ENCODE peak calls at places on chromosome 10, in four cellular contexts. J is foreskin keratinocyte, I is activated gamma-delta T cell, Y is ELF-1. D is an unnamed sample.

GRCh38 chr10:104580321-104580720 is 60.8 kb upstream of the SORCS3 start:
- DNase-seq in J (peak; percentile 70), I (no peak), Y (no peak), D (no peak)

GRCh38 chr10:123044391-123044790 is 35.6 kb downstream of the ACADSB start:
- DNase-seq in J (no peak), I (no peak), Y (no peak), D (no peak)

GRCh38 chr10:17019696-17020095 is 109.9 kb downstream of the CUBN start:
- DNase-seq in J (no peak), I (no peak), Y (no peak), D (no peak)

GRCh38 chr10:60463726-60464125 is 74.1 kb upstream of the ANK3 start:
- DNase-seq in J (no peak), I (no peak), Y (no peak), D (no peak)

GRCh38 chr10:122487231-122487765 is 25.9 kb downstream of the HTRA1 start:
- DNase-seq in J (no peak), I (no peak), Y (no peak), D (no peak)

GRCh38 chr10:78630944-78631838 is 437.6 kb upstream of the ZMIZ1 start:
- DNase-seq in J (no peak), I (no peak), Y (no peak), D (no peak)

GRCh38 chr10:132364594-132364970 is 32.4 kb upstream of the PWWP2B start:
- DNase-seq in J (no peak), I (no peak), Y (no peak), D (no peak)

GRCh38 chr10:43282881-43283280 is 16.0 kb upstream of the RASGEF1A start:
- DNase-seq in J (peak; percentile 23), I (no peak), Y (peak; percentile 82), D (no peak)

GRCh38 chr10:23442936-23443335 is 4.1 kb downstream of the OTUD1 start:
- DNase-seq in J (no peak), I (no peak), Y (no peak), D (no peak)

GRCh38 chr10:30014511-30014910 is 44.9 kb downstream of the JCAD start:
- DNase-seq in J (no peak), I (no peak), Y (no peak), D (no peak)

GRCh38 chr10:109968954-109969644 is 38.7 kb upstream of the ADD3 start:
- DNase-seq in J (no peak), I (no peak), Y (no peak), D (no peak)

GRCh38 chr10:10007972-10008371 is 1009.7 kb upstream of the CELF2 start:
- DNase-seq in J (peak; percentile 71), I (no peak), Y (no peak), D (no peak)

GRCh38 chr10:86162036-86162435 is 204.6 kb downstream of the GRID1 start:
- DNase-seq in J (no peak), I (no peak), Y (no peak), D (no peak)

GRCh38 chr10:61733358-61733940 is 70.7 kb downstream of the CABCOCO1 start:
- DNase-seq in J (peak; percentile 37), I (no peak), Y (peak; percentile 3), D (no peak)

GRCh38 chr10:49395741-49396665 is at the start of gene DRGX:
- DNase-seq in J (no peak), I (no peak), Y (peak; percentile 55), D (no peak)

GRCh38 chr10:107671968-107672367 is 507.5 kb upstream of the SORCS1 start:
- DNase-seq in J (no peak), I (no peak), Y (peak; percentile 17), D (no peak)

GRCh38 chr10:127046975-127047877 is 142.0 kb downstream of the DOCK1 start:
- DNase-seq in J (no peak), I (no peak), Y (no peak), D (no peak)

GRCh38 chr10:59880976-59881510 is 25.3 kb downstream of the CCDC6 start:
- DNase-seq in J (no peak), I (no peak), Y (no peak), D (no peak)

GRCh38 chr10:2246747-2247146 is 509.4 kb upstream of the ADARB2 start:
- DNase-seq in J (peak; percentile 79), I (no peak), Y (no peak), D (no peak)

GRCh38 chr10:101995451-101996063 is 60.4 kb downstream of the ARMH3 start:
- DNase-seq in J (no peak), I (no peak), Y (no peak), D (no peak)

GRCh38 chr10:98611432-98611831 is 164.7 kb upstream of the HPS1 start:
- DNase-seq in J (no peak), I (no peak), Y (peak; percentile 52), D (no peak)

GRCh38 chr10:13321576-13321975 is 21.7 kb upstream of the PHYH start:
- DNase-seq in J (no peak), I (no peak), Y (no peak), D (no peak)

GRCh38 chr10:72108811-72109618 is 20.7 kb upstream of the SPOCK2 start:
- DNase-seq in J (peak; percentile 50), I (no peak), Y (peak; percentile 39), D (no peak)

GRCh38 chr10:9051328-9051974 is 997.0 kb downstream of the GATA3 start:
- DNase-seq in J (peak; percentile 42), I (no peak), Y (no peak), D (no peak)

GRCh38 chr10:3848768-3849643 is 64.0 kb upstream of the KLF6 start:
- DNase-seq in J (peak; percentile 90), I (no peak), Y (no peak), D (no peak)

GRCh38 chr10:60446855-60447254 is 57.2 kb upstream of the ANK3 start:
- DNase-seq in J (no peak), I (no peak), Y (no peak), D (no peak)

GRCh38 chr10:69096045-69096444 is 8.1 kb downstream of the SRGN start:
- DNase-seq in J (no peak), I (no peak), Y (no peak), D (no peak)

GRCh38 chr10:110370005-110370404 is 65.3 kb upstream of the SMNDC1 start:
- DNase-seq in J (no peak), I (no peak), Y (no peak), D (no peak)

GRCh38 chr10:101897633-101898032 is 54.0 kb upstream of the KCNIP2 start:
- DNase-seq in J (no peak), I (no peak), Y (no peak), D (no peak)

GRCh38 chr10:50594012-50594411 is 29.7 kb downstream of the SGMS1 start:
- DNase-seq in J (peak; percentile 43), I (no peak), Y (no peak), D (no peak)

GRCh38 chr10:124223001-124223710 is 129.8 kb upstream of the CHST15 start:
- DNase-seq in J (no peak), I (no peak), Y (no peak), D (no peak)

GRCh38 chr10:70890917-70891431 is 2.6 kb upstream of the PCBD1 start:
- DNase-seq in J (no peak), I (no peak), Y (peak; percentile 40), D (no peak)

D was measured in cortex of kidney.